ENCODE peak calls at places on chromosomes 2 and 18, in seven cellular contexts. One of them, this sample, is unnamed.

GRCh38 chr2:19508-19907 is 26.8 kb downstream of the FAM110C start:
- DNase-seq in K562: no peak
- DNase-seq in GM12878: no peak
- DNase-seq in GM23338: no peak
- DNase-seq in HCT116: no peak
- DNase-seq in HepG2: no peak
- DNase-seq in endothelial cell of umbilical vein: no peak
- DNase-seq in this sample: no peak

GRCh38 chr2:107529146-107529545 is 297.5 kb upstream of the RGPD4 start:
- DNase-seq in endothelial cell of umbilical vein: no peak
- DNase-seq in K562: no peak
- DNase-seq in GM23338: peak; percentile 20
- DNase-seq in HepG2: no peak
- DNase-seq in GM12878: no peak
- DNase-seq in HCT116: no peak
- DNase-seq in this sample: no peak

GRCh38 chr2:235572592-235572991 is 78.7 kb downstream of the AGAP1 start:
- DNase-seq in HCT116: no peak
- DNase-seq in HepG2: no peak
- DNase-seq in endothelial cell of umbilical vein: no peak
- DNase-seq in GM12878: no peak
- DNase-seq in GM23338: no peak
- DNase-seq in K562: no peak
- DNase-seq in this sample: no peak

GRCh38 chr18:70659026-70659726 is 370.3 kb downstream of the SOCS6 start:
- DNase-seq in GM23338: no peak
- DNase-seq in K562: no peak
- DNase-seq in HCT116: no peak
- DNase-seq in HepG2: no peak
- DNase-seq in GM12878: no peak
- DNase-seq in endothelial cell of umbilical vein: no peak
- DNase-seq in this sample: no peak

GRCh38 chr18:13530879-13531387 is 195.4 kb downstream of the FAM210A start:
- DNase-seq in HepG2: no peak
- DNase-seq in K562: no peak
- DNase-seq in GM12878: no peak
- DNase-seq in HCT116: peak; percentile 4
- DNase-seq in GM23338: peak; percentile 50
- DNase-seq in endothelial cell of umbilical vein: peak; percentile 79
- DNase-seq in this sample: no peak

GRCh38 chr18:12754511-12754910 is 51.7 kb downstream of the PSMG2 start:
- DNase-seq in endothelial cell of umbilical vein: no peak
- DNase-seq in HCT116: no peak
- DNase-seq in K562: no peak
- DNase-seq in GM23338: no peak
- DNase-seq in HepG2: no peak
- DNase-seq in GM12878: no peak
- DNase-seq in this sample: no peak

GRCh38 chr2:111209045-111209514 is 88.4 kb downstream of the BCL2L11 start:
- DNase-seq in GM23338: no peak
- DNase-seq in endothelial cell of umbilical vein: no peak
- DNase-seq in GM12878: peak; percentile 97
- DNase-seq in HepG2: no peak
- DNase-seq in K562: no peak
- DNase-seq in HCT116: no peak
- DNase-seq in this sample: no peak

GRCh38 chr2:196233808-196234501 is 62.6 kb upstream of the STK17B start:
- DNase-seq in K562: no peak
- DNase-seq in HepG2: no peak
- DNase-seq in GM23338: no peak
- DNase-seq in endothelial cell of umbilical vein: peak; percentile 28
- DNase-seq in HCT116: no peak
- DNase-seq in GM12878: peak; percentile 60
- DNase-seq in this sample: peak; percentile 70

GRCh38 chr2:227570615-227571014 is 28.1 kb upstream of the SCYGR2 start:
- DNase-seq in K562: no peak
- DNase-seq in endothelial cell of umbilical vein: peak; percentile 10
- DNase-seq in GM12878: no peak
- DNase-seq in HCT116: no peak
- DNase-seq in GM23338: peak; percentile 30
- DNase-seq in HepG2: no peak
- DNase-seq in this sample: no peak

GRCh38 chr2:8154936-8155335 is 526.9 kb upstream of the ID2 start:
- DNase-seq in GM12878: no peak
- DNase-seq in GM23338: no peak
- DNase-seq in HepG2: no peak
- DNase-seq in HCT116: no peak
- DNase-seq in K562: no peak
- DNase-seq in endothelial cell of umbilical vein: peak; percentile 30
- DNase-seq in this sample: no peak

GRCh38 chr2:122341007-122341406 is 585.6 kb downstream of the TSN start:
- DNase-seq in GM23338: no peak
- DNase-seq in HepG2: no peak
- DNase-seq in endothelial cell of umbilical vein: no peak
- DNase-seq in HCT116: no peak
- DNase-seq in GM12878: peak; percentile 8
- DNase-seq in K562: no peak
- DNase-seq in this sample: no peak

GRCh38 chr2:241501551-241501950 is 6.8 kb downstream of the STK25 start:
- DNase-seq in endothelial cell of umbilical vein: no peak
- DNase-seq in HCT116: no peak
- DNase-seq in HepG2: no peak
- DNase-seq in K562: no peak
- DNase-seq in GM12878: no peak
- DNase-seq in GM23338: no peak
- DNase-seq in this sample: no peak

GRCh38 chr2:142874293-142874814 is 3.1 kb upstream of the KYNU start:
- DNase-seq in GM12878: no peak
- DNase-seq in HepG2: peak; percentile 88
- DNase-seq in endothelial cell of umbilical vein: peak; percentile 87
- DNase-seq in K562: no peak
- DNase-seq in GM23338: no peak
- DNase-seq in HCT116: no peak
- DNase-seq in this sample: peak; percentile 91

GRCh38 chr2:104599802-104600510 is 254.0 kb upstream of the POU3F3 start:
- DNase-seq in HepG2: no peak
- DNase-seq in GM12878: no peak
- DNase-seq in GM23338: no peak
- DNase-seq in HCT116: no peak
- DNase-seq in K562: no peak
- DNase-seq in endothelial cell of umbilical vein: no peak
- DNase-seq in this sample: no peak

GRCh38 chr2:219570924-219571310 is 422 bp downstream of the OBSL1 start:
- DNase-seq in HCT116: no peak
- DNase-seq in GM12878: no peak
- DNase-seq in GM23338: no peak
- DNase-seq in K562: no peak
- DNase-seq in endothelial cell of umbilical vein: peak; percentile 22
- DNase-seq in HepG2: no peak
- DNase-seq in this sample: no peak

GRCh38 chr2:219570194-219570923 is 980 bp downstream of the OBSL1 start:
- DNase-seq in HepG2: no peak
- DNase-seq in K562: peak; percentile 21
- DNase-seq in GM12878: no peak
- DNase-seq in GM23338: peak; percentile 71
- DNase-seq in HCT116: no peak
- DNase-seq in endothelial cell of umbilical vein: peak; percentile 36
- DNase-seq in this sample: no peak

GRCh38 chr2:219573166-219573565 is 1.1 kb downstream of the INHA start:
- DNase-seq in endothelial cell of umbilical vein: no peak
- DNase-seq in GM12878: no peak
- DNase-seq in HepG2: no peak
- DNase-seq in HCT116: no peak
- DNase-seq in K562: no peak
- DNase-seq in GM23338: no peak
- DNase-seq in this sample: no peak

GRCh38 chr2:219572237-219573001 is at the start of gene INHA:
- DNase-seq in endothelial cell of umbilical vein: no peak
- DNase-seq in GM12878: no peak
- DNase-seq in K562: no peak
- DNase-seq in HepG2: no peak
- DNase-seq in GM23338: no peak
- DNase-seq in HCT116: no peak
- DNase-seq in this sample: no peak

DNA sequence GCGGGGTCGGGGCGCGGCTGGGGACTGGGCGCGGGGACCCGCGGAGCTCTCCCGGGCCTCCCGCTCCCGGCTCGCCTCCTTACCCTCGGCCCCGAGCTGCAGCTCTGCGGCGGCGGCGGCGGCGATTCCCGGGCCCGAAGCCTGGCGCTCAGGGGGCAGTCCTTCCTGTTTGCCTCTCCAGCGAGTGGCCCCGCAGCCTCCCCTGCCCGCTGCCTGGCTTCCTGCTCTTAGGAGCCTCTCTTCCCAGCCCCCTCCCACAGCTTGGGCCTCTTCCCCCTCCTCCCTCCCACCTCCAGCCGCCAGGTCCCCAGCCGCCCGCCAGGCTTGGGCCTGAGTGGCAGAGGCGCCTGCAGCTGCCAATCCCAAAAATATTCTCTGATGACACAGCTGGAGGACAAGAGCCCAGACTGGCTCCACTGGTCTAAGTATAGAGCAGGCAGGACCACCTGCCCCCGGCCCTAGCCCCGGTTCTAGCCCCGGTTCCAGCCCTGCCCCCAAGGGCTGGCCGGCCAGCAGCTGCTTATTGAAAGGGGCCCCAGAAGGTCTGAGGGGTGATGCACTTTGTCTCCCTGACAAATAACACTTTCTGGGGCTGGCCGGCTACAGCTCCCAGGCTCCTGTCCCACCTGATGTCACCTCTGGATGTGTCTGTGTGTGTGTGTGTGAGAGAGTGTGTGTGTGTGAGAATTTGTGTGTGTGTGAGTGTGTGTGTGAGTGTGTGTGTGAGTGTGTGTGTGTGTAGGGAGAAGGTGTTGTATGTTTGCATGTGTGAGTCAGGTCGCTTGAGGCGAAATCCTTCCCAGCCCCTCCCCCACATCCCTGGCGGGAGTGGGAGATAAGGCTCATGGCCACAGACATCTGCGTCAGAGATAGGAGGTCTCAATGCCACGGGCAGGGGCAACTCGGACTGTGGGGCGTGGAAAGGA is at the start of gene OBSL1:
- DNase-seq in GM23338: peak; percentile 95
- DNase-seq in HepG2: peak; percentile 90
- DNase-seq in endothelial cell of umbilical vein: peak; percentile 61
- DNase-seq in K562: peak; percentile 85
- DNase-seq in HCT116: no peak
- DNase-seq in GM12878: no peak
- DNase-seq in this sample: no peak
- TF ChIP-seq POLR2AphosphoS5 in GM23338: peak; percentile 68
- TF ChIP-seq POLR2AphosphoS5 in HepG2: peak; percentile 68
- TF ChIP-seq POLR2AphosphoS5 in endothelial cell of umbilical vein: no peak
- TF ChIP-seq POLR2AphosphoS5 in K562: peak; percentile 82
- TF ChIP-seq POLR2AphosphoS5 in HCT116: no peak
- TF ChIP-seq POLR2AphosphoS5 in GM12878: no peak
- TF ChIP-seq POLR2AphosphoS5 in this sample: no peak

DNA sequence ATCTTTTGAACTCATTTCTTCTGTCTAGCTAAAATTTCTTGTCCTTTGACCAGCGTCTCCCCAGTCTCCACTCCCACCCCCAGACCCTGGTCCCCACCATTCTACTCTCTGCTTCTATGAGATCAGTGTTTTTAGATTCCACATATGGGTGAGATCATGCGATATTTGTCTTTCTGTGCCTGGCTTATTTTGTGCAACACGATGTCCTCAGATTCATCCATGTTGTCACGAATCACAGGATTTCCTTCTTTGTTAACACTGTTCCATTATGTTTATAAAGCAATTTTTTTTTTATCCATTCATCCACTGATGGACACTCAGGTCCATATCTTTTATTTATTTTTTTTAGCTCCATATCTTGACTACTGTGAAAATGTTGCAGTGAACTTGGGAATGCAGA is 16.0 kb upstream of the ACYP2 start:
- DNase-seq in endothelial cell of umbilical vein: no peak
- DNase-seq in HCT116: no peak
- DNase-seq in GM12878: no peak
- DNase-seq in GM23338: no peak
- DNase-seq in K562: no peak
- DNase-seq in HepG2: no peak
- DNase-seq in this sample: no peak
- H3K4me3 ChIP-seq in endothelial cell of umbilical vein: no peak overlapping the region
- H3K4me3 ChIP-seq in HCT116: no peak overlapping the region
- H3K4me3 ChIP-seq in GM12878: no peak overlapping the region
- H3K4me3 ChIP-seq in GM23338: no peak overlapping the region
- H3K4me3 ChIP-seq in K562: no peak overlapping the region
- H3K4me3 ChIP-seq in HepG2: no peak overlapping the region
- H3K4me3 ChIP-seq in this sample: no peak overlapping the region

GRCh38 chr2:118835739-118836410 is 11.6 kb downstream of the EN1 start:
- DNase-seq in K562: no peak
- DNase-seq in GM12878: no peak
- DNase-seq in GM23338: peak; percentile 59
- DNase-seq in endothelial cell of umbilical vein: no peak
- DNase-seq in HepG2: no peak
- DNase-seq in HCT116: no peak
- DNase-seq in this sample: no peak

GRCh38 chr2:118836411-118836930 is 11.0 kb downstream of the EN1 start:
- DNase-seq in endothelial cell of umbilical vein: no peak
- DNase-seq in HCT116: no peak
- DNase-seq in GM23338: no peak
- DNase-seq in HepG2: no peak
- DNase-seq in K562: no peak
- DNase-seq in GM12878: no peak
- DNase-seq in this sample: no peak

GRCh38 chr2:118833716-118834439 is 13.6 kb downstream of the EN1 start:
- DNase-seq in K562: no peak
- DNase-seq in GM23338: peak; percentile 54
- DNase-seq in HepG2: no peak
- DNase-seq in HCT116: no peak
- DNase-seq in endothelial cell of umbilical vein: no peak
- DNase-seq in GM12878: no peak
- DNase-seq in this sample: no peak

GRCh38 chr2:118834440-118834810 is 13.0 kb downstream of the EN1 start:
- DNase-seq in endothelial cell of umbilical vein: no peak
- DNase-seq in K562: no peak
- DNase-seq in GM23338: peak; percentile 53
- DNase-seq in HepG2: no peak
- DNase-seq in GM12878: no peak
- DNase-seq in HCT116: no peak
- DNase-seq in this sample: no peak

GRCh38 chr2:118834901-118835738 is 12.3 kb downstream of the EN1 start:
- DNase-seq in GM12878: no peak
- DNase-seq in K562: no peak
- DNase-seq in HCT116: no peak
- DNase-seq in endothelial cell of umbilical vein: no peak
- DNase-seq in GM23338: peak; percentile 73
- DNase-seq in HepG2: no peak
- DNase-seq in this sample: no peak
- TF ChIP-seq EZH2 in GM12878: no peak
- TF ChIP-seq EZH2 in K562: no peak
- TF ChIP-seq EZH2 in HCT116: no peak
- TF ChIP-seq EZH2 in endothelial cell of umbilical vein: peak; percentile 70
- TF ChIP-seq EZH2 in GM23338: peak; percentile 67
- TF ChIP-seq EZH2 in HepG2: no peak
- TF ChIP-seq EZH2 in this sample: peak; percentile 7

DNA sequence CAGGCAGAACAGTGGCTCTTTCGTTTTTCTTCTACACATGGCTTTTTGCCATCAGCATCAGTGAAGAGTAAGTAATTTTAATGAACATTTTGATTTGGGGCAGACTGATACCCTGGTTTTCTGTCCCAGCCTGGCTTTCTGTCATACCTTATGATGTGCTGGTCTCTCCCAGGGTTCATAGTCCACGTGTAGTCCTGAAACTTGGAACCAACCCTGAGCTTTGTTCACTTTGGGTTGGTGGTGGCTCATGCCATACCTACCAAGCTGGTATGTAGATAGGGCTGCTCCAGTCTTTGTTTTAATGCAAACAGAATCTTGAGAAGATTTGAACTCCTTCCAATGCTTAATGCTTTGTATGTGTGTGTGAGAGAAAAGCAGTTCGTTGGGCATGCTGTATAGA is 4.9 kb downstream of the COPS7B start:
- DNase-seq in HepG2: peak; percentile 35
- DNase-seq in K562: no peak
- DNase-seq in GM12878: no peak
- DNase-seq in endothelial cell of umbilical vein: no peak
- DNase-seq in HCT116: no peak
- DNase-seq in GM23338: no peak
- DNase-seq in this sample: no peak
- TF ChIP-seq POLR2AphosphoS5 in HepG2: no peak
- TF ChIP-seq POLR2AphosphoS5 in K562: no peak
- TF ChIP-seq POLR2AphosphoS5 in GM12878: no peak
- TF ChIP-seq POLR2AphosphoS5 in endothelial cell of umbilical vein: no peak
- TF ChIP-seq POLR2AphosphoS5 in HCT116: no peak
- TF ChIP-seq POLR2AphosphoS5 in GM23338: no peak
- TF ChIP-seq POLR2AphosphoS5 in this sample: no peak